ENCODE peak calls at places on chromosomes 6 and 20, in ten cellular contexts. J, E, K, Z, Y, N, D, G, T and B are unnamed samples.

GRCh38 chr20:44888226-44889103 is 3.0 kb downstream of the YWHAB start:
- DNase-seq in K (no peak), D (no peak), T (no peak), Z (peak), J (no peak), N (no peak), E (no peak), Y (no peak), G (no peak), B (no peak)

GRCh38 chr6:158926429-158926828 is 73.6 kb downstream of the RSPH3 start:
- DNase-seq in Z (peak), G (no peak), K (peak), T (no peak), E (no peak), Y (no peak), N (no peak), J (no peak), D (no peak), B (no peak)

GRCh38 chr6:24907959-24908358 is 27.8 kb downstream of the RIPOR2 start:
- DNase-seq in Z (no peak), E (no peak), J (no peak), Y (no peak), G (no peak), K (no peak), T (no peak), D (no peak), N (no peak), B (no peak)

GRCh38 chr6:105781248-105781647 is 304.9 kb upstream of the PRDM1 start:
- DNase-seq in Y (no peak), E (no peak), K (no peak), J (no peak), T (no peak), N (no peak), G (no peak), Z (no peak), D (no peak), B (peak)

GRCh38 chr20:36308986-36309385 is 2.8 kb downstream of the DLGAP4 start:
- DNase-seq in J (no peak), D (no peak), G (no peak), T (no peak), Z (no peak), K (no peak), E (no peak), Y (no peak), N (no peak), B (no peak)

GRCh38 chr6:137258170-137258569 is 39.0 kb upstream of the IFNGR1 start:
- DNase-seq in J (no peak), E (no peak), Y (no peak), T (no peak), D (peak), K (no peak), N (no peak), Z (peak), G (no peak), B (no peak)

GRCh38 chr6:4446982-4447381 is 311.6 kb upstream of the ECI2 start:
- DNase-seq in E (no peak), D (no peak), K (no peak), G (no peak), J (no peak), N (no peak), T (no peak), Y (no peak), Z (peak), B (no peak)

GRCh38 chr6:97705568-97705967 is 422.6 kb upstream of the MMS22L start:
- DNase-seq in K (no peak), T (no peak), G (no peak), E (no peak), Y (no peak), D (no peak), Z (no peak), J (no peak), N (no peak), B (no peak)

GRCh38 chr6:144406796-144407195 is 121.7 kb downstream of the UTRN start:
- DNase-seq in J (no peak), Y (no peak), Z (no peak), T (no peak), K (no peak), N (no peak), E (no peak), G (no peak), D (no peak), B (no peak)